ENCODE peak calls at places on chromosome 22, in six cellular contexts. U is heart left ventricle, T is fibroblast of pulmonary artery, Q is H9, K is GM12865, X is HCT116. D is an unnamed sample.

GRCh38 chr22:20215742-20216141 is 52.4 kb downstream of the RTN4R start:
- DNase-seq in U (no peak), T (no peak), Q (no peak), K (no peak), X (no peak), D (no peak)

GRCh38 chr22:23815781-23816551 is 22.8 kb downstream of the DERL3 start:
- DNase-seq in U (peak; percentile 59), T (no peak), Q (no peak), K (no peak), X (no peak), D (no peak)

GRCh38 chr22:44107341-44107740 is 73.4 kb upstream of the PARVG start:
- DNase-seq in U (no peak), T (no peak), Q (peak; percentile 75), K (no peak), X (no peak), D (no peak)

GRCh38 chr22:19710020-19710768 is 4.1 kb upstream of the SEPTIN5 start:
- DNase-seq in U (no peak), T (no peak), Q (peak; percentile 25), K (no peak), X (no peak), D (no peak)

GRCh38 chr22:20015971-20016733 is 471 bp downstream of the ARVCF start:
- DNase-seq in U (no peak), T (no peak), Q (peak; percentile 58), K (no peak), X (no peak), D (peak; percentile 31)

GRCh38 chr22:19851291-19852176 is 3.1 kb downstream of the GNB1L start:
- DNase-seq in U (no peak), T (no peak), Q (no peak), K (no peak), X (no peak), D (no peak)

GRCh38 chr22:17119481-17120202 is 1.5 kb downstream of the TMEM121B start:
- DNase-seq in U (no peak), T (no peak), Q (peak; percentile 84), K (peak; percentile 35), X (no peak), D (peak; percentile 34)

GRCh38 chr22:44926491-44927415 is 83.1 kb downstream of the PHF21B start:
- DNase-seq in U (no peak), T (no peak), Q (no peak), K (no peak), X (no peak), D (no peak)

GRCh38 chr22:44145544-44145943 is 35.2 kb upstream of the PARVG start:
- DNase-seq in U (peak; percentile 56), T (no peak), Q (no peak), K (no peak), X (no peak), D (no peak)

GRCh38 chr22:28799834-28800307 is 498 bp downstream of the XBP1 start:
- DNase-seq in U (peak; percentile 77), T (peak; percentile 61), Q (peak; percentile 46), K (peak; percentile 69), X (no peak), D (peak; percentile 46)

GRCh38 chr22:44312766-44313165 is at the start of gene SHISAL1:
- DNase-seq in U (no peak), T (peak; percentile 20), Q (no peak), K (no peak), X (no peak), D (no peak)

GRCh38 chr22:32555546-32555945 is 80.9 kb downstream of the FBXO7 start:
- DNase-seq in U (no peak), T (no peak), Q (no peak), K (no peak), X (no peak), D (no peak)

GRCh38 chr22:44413211-44413610 is 84.8 kb downstream of the RTL6 start:
- DNase-seq in U (no peak), T (no peak), Q (no peak), K (no peak), X (no peak), D (no peak)

GRCh38 chr22:46652081-46652929 is 32.1 kb downstream of the GRAMD4 start:
- DNase-seq in U (peak; percentile 74), T (peak; percentile 50), Q (no peak), K (no peak), X (no peak), D (no peak)

GRCh38 chr22:39546889-39547586 is 14.5 kb upstream of the RPS19BP1 start:
- DNase-seq in U (no peak), T (no peak), Q (no peak), K (no peak), X (no peak), D (no peak)

GRCh38 chr22:32991353-32992115 is 66.6 kb downstream of the SYN3 start:
- DNase-seq in U (no peak), T (peak; percentile 10), Q (no peak), K (no peak), X (no peak), D (no peak)

DNA sequence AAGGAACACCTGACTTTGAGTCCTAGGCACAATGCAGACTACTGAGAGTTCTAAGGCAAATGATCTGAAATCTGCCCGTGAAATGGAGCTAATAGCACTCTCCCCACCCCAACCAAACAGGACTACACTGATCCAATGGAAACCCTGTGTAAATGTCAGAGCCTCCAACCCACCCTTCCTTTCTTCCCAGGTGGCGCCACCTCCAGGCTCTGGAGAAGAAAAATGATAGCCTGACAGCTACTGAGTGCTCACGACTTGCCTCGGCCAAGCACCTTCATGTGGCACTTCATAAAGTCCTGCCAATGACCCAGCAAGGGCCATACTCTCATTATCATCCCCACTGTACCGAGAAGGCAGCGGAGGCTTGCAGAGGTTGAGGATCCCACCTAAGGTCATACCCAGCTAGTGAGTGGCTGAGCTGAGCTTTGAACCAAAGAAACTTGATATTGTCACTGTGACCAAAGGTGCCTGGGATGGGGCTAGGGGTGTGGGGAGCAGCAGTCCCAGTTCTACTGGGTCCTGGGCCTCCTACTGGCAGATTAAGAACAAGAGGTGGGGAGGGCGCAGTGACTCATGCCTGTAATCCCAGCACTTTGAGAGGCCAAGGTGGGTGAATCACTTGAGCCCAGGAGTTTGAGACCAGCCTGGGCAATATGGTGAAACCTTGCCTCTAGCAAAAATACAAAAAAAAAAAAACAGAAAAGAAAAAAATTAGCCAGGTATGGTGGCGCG is 20.5 kb downstream of the TST start:
- DNase-seq in U (no peak), T (no peak), Q (peak; percentile 64), K (no peak), X (peak; percentile 58), D (no peak)
- TF ChIP-seq CTCF in U (no peak), T (no peak), Q (peak; percentile 62), K (no peak), X (peak; percentile 59), D (no peak)

GRCh38 chr22:35044607-35045390 is 21.2 kb upstream of the ISX start:
- DNase-seq in U (no peak), T (no peak), Q (no peak), K (no peak), X (no peak), D (no peak)

GRCh38 chr22:35043932-35044319 is 22.0 kb upstream of the ISX start:
- DNase-seq in U (no peak), T (no peak), Q (no peak), K (no peak), X (no peak), D (no peak)

GRCh38 chr22:35046744-35047462 is 19.1 kb upstream of the ISX start:
- DNase-seq in U (no peak), T (no peak), Q (no peak), K (peak; percentile 86), X (no peak), D (no peak)

GRCh38 chr22:35045451-35045850 is 20.5 kb upstream of the ISX start:
- DNase-seq in U (no peak), T (no peak), Q (no peak), K (peak; percentile 83), X (no peak), D (no peak)

DNA sequence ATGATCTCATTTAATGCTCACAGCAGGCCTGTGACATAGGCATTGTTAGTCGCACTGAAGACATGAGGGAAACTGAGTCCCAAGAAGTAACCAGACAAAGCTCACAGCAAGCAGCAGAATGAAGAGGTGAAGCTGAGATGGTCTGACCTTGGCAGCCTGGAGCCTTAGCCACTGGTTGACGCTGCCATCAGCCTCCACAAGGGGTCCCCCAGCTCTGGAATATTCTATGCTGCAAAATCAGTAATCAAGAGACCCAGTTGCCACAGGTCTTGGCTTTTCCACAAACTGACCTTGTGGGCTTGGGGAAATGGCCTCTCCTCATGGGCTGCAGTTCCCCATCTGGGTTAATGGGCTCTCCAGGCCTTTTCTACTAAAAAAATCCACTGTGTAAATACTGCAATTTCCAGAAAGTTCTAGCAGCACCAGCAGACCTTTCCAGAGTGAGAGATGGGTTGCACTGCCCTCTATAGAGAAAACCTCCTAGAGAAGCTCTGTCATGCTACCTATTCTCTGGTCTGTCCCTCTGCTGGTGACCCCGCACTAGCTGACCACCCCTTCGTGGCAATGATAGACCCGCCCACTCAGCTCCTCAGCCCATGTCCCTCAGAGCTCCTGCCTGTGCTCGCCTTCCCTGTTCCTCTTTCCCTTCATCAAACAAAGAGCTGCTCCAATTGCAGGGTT is 22.6 kb upstream of the ISX start:
- DNase-seq in U (no peak), T (no peak), Q (no peak), K (peak; percentile 60), X (no peak), D (no peak)
- TF ChIP-seq CTCF in U (no peak), T (no peak), Q (peak; percentile 32), K (peak; percentile 55), X (peak; percentile 40), D (no peak)

GRCh38 chr22:22030493-22031182 is 48.1 kb upstream of the TOP3B start:
- DNase-seq in U (no peak), T (peak; percentile 8), Q (peak; percentile 70), K (peak; percentile 84), X (no peak), D (no peak)
- TF ChIP-seq CTCF in U (peak; percentile 41), T (peak; percentile 30), Q (peak; percentile 59), K (peak; percentile 81), X (peak; percentile 39), D (peak; percentile 41)

GRCh38 chr22:41964106-41964494 is 5.1 kb upstream of the SEPTIN3 start:
- DNase-seq in U (no peak), T (no peak), Q (no peak), K (no peak), X (no peak), D (no peak)

GRCh38 chr22:41969110-41969646 is at the start of gene SEPTIN3:
- DNase-seq in U (no peak), T (no peak), Q (no peak), K (no peak), X (no peak), D (no peak)

GRCh38 chr22:41968601-41969000 is 642 bp upstream of the SEPTIN3 start:
- DNase-seq in U (no peak), T (peak; percentile 38), Q (no peak), K (no peak), X (no peak), D (no peak)

GRCh38 chr22:41966225-41966606 is 3.0 kb upstream of the SEPTIN3 start:
- DNase-seq in U (no peak), T (no peak), Q (no peak), K (no peak), X (no peak), D (no peak)

DNA sequence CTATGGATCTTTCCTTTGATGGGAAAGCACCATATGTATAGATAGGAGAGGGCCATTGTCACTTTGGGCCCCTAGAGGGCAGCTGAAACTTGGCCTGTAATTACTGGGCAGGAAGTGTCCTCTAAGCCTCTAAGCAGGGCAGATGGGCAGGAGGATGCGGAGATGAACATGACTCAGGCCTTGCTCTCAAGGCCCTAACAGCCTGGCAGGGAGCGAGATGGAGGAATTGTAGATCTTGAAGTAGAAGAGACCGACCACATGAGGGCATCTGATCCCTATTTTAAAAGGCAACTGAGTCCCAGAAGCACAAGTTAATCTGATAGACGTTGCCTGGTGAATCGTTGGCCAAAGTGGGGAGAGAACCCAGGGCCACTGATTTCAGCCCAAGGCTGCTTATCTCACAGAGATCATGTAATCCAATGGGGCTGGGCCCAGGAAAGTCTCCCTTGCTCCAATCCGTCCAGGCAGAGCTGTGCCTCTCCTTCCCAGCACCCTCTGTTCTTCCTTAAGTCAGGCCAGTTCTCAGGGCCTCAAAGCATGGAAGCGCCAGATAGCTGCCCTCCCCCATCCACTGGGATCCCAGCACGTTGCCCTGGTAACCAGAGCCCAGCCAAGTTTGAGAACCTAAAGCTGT is 2.5 kb upstream of the SEPTIN3 start:
- DNase-seq in U (no peak), T (peak; percentile 86), Q (peak; percentile 81), K (peak; percentile 89), X (peak; percentile 48), D (no peak)
- TF ChIP-seq CTCF in U (peak; percentile 21), T (peak; percentile 41), Q (peak; percentile 67), K (peak; percentile 51), X (peak; percentile 37), D (peak; percentile 57)